ENCODE peak calls at places on chromosomes 5 and 9, in eight cellular contexts. S is brain microvascular endothelial cell; A is left ventricle myocardium inferior; O is effector memory CD4-positive, alpha-beta T cell; Q is tibial artery; Y is tibial nerve; T is CD4-positive, alpha-beta memory T cell; E is CD8-positive, alpha-beta memory T cell. W is an unnamed sample.

GRCh38 chr9:89660286-89660685 is 55.5 kb downstream of the GADD45G start:
- DNase-seq in S (no peak), A (no peak), O (no peak), Q (no peak), Y (no peak), T (no peak), E (no peak), W (no peak)

GRCh38 chr9:3467593-3468219 is 58.1 kb downstream of the RFX3 start:
- DNase-seq in S (peak; percentile 77), A (peak; percentile 42), O (peak; percentile 21), Q (peak; percentile 66), Y (no peak), T (peak; percentile 51), E (peak; percentile 75), W (peak; percentile 27)

GRCh38 chr5:75701856-75702255 is 15.4 kb downstream of the POC5 start:
- DNase-seq in S (no peak), A (no peak), O (no peak), Q (no peak), Y (no peak), T (no peak), E (no peak), W (no peak)

GRCh38 chr5:112576298-112576925 is 157.3 kb upstream of the EPB41L4A start:
- DNase-seq in S (no peak), A (no peak), O (no peak), Q (no peak), Y (no peak), T (no peak), E (no peak), W (peak; percentile 20)

GRCh38 chr9:14245901-14246525 is 67.9 kb downstream of the NFIB start:
- DNase-seq in S (peak; percentile 17), A (no peak), O (no peak), Q (no peak), Y (no peak), T (no peak), E (no peak), W (no peak)

GRCh38 chr5:133247881-133248642 is 196.2 kb downstream of the HSPA4 start:
- DNase-seq in S (peak; percentile 15), A (no peak), O (no peak), Q (no peak), Y (no peak), T (no peak), E (no peak), W (no peak)

GRCh38 chr9:89605181-89606048 is 603 bp downstream of the GADD45G start:
- DNase-seq in S (peak; percentile 46), A (peak; percentile 69), O (peak; percentile 22), Q (peak; percentile 86), Y (peak; percentile 23), T (peak; percentile 59), E (peak; percentile 69), W (peak; percentile 61)

GRCh38 chr5:9156282-9156681 is 389.6 kb downstream of the SEMA5A start:
- DNase-seq in S (peak; percentile 66), A (no peak), O (no peak), Q (no peak), Y (no peak), T (no peak), E (no peak), W (peak; percentile 25)

GRCh38 chr5:54388411-54388810 is 67.1 kb upstream of the HSPB3 start:
- DNase-seq in S (no peak), A (no peak), O (no peak), Q (no peak), Y (no peak), T (no peak), E (no peak), W (no peak)

GRCh38 chr5:135332519-135333150 is 66.4 kb downstream of the MACROH2A1 start:
- DNase-seq in S (peak; percentile 33), A (no peak), O (no peak), Q (no peak), Y (no peak), T (peak; percentile 13), E (no peak), W (no peak)

GRCh38 chr5:132369471-132370240 is at the start of gene SLC22A5:
- DNase-seq in S (no peak), A (peak; percentile 67), O (peak; percentile 47), Q (peak; percentile 82), Y (peak; percentile 46), T (peak; percentile 77), E (peak; percentile 80), W (peak; percentile 77)

GRCh38 chr5:101783241-101784095 is 512.6 kb downstream of the SLCO4C1 start:
- DNase-seq in S (no peak), A (no peak), O (no peak), Q (no peak), Y (no peak), T (no peak), E (no peak), W (no peak)

GRCh38 chr9:135454737-135455136 is 24.8 kb upstream of the PPP1R26 start:
- DNase-seq in S (no peak), A (no peak), O (no peak), Q (no peak), Y (no peak), T (no peak), E (no peak), W (no peak)

DNA sequence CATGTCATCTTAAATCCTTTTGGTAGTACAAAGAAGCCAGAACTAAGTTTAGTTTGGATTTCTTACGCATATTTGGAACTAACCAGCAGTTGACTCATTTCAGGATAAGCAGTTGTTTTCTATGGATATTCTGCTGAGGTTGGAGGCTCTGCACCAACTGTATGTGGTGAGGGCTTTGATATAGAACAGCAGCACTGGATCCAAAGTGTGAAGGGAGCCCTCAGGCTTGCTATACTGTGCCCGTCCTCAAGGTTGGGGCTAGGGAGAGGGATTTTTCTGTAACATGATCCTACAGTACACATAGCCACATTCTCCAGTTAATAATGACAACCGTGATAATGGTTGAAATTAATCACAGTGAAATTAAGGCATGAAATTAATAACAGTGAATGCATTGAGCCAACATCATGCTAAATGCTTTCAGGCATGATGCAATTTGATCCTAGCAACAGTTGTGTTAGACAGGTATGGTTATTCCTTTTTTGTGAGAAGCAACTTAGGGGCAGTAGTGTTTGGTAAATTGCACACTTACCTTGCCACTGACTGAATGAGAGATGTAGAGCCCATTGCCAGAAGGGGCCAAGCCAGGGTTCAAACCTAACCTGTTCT is 36.7 kb downstream of the ARHGAP26 start:
- DNase-seq in S (no peak), A (no peak), O (no peak), Q (no peak), Y (no peak), T (no peak), E (no peak), W (no peak)
- H3K27ac ChIP-seq in S (no peak overlapping the region), A (peak overlapping the region; percentile 83), O (no peak overlapping the region), Q (no peak overlapping the region), Y (no peak overlapping the region), T (no peak overlapping the region), E (no peak overlapping the region), W (no peak overlapping the region)

DNA sequence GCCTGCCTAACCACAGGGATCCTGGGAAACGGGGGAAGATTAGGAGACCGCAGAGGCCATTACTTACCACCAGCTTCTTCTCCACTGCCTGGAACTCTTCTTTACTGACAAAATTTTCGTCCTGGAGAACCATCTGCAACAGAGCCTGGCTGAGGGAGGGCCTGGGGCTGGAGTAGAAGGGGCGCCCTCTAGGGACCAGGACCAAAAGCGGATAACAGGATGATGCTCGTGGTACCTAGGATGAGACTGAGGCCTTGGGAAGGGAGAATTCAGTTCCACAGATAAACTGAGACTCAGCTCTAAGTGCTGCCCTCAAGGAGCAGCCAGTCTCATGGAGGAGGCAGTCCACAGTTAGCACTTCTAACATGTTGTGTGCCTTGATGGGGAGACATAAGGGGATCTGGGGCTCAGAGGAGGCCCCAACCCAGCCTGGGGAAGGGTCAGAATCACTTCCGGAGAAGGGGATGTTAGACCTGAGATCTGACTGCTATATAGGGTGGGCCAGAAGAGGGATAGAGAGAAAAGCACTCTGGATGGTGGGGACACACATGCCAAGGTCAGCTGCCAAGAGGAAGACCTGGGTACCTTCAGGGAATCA is 1.2 kb downstream of the SPATA24 start:
- DNase-seq in S (no peak), A (no peak), O (no peak), Q (no peak), Y (no peak), T (no peak), E (no peak), W (no peak)
- H3K27ac ChIP-seq in S (no peak overlapping the region), A (peak overlapping the region; percentile 92), O (no peak overlapping the region), Q (peak overlapping the region; percentile 88), Y (no peak overlapping the region), T (peak overlapping the region; percentile 85), E (peak overlapping the region; percentile 81), W (no peak overlapping the region)

DNA sequence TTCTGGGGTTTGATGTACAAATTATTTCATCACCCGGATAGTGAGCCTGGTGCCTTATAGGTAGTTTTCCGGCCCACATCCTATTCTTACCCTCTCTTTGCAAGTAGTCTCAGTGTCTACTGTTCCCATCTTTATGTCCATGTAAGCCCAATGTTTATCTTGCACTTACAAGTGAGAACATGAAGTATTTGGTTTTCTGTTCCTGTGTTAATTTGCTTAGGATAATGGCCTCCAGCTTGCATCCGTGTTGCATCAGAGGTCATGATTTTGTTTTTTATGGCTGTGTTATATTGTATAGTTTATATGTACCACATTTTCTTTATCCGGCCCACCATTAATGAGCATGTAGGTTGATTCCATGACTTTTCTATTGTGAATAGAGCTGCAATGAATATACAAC is 136.5 kb downstream of the PRR16 start:
- DNase-seq in S (no peak), A (no peak), O (no peak), Q (no peak), Y (no peak), T (no peak), E (no peak), W (no peak)
- H3K27ac ChIP-seq in S (no peak overlapping the region), A (no peak overlapping the region), O (no peak overlapping the region), Q (no peak overlapping the region), Y (no peak overlapping the region), T (no peak overlapping the region), E (no peak overlapping the region), W (no peak overlapping the region)

DNA sequence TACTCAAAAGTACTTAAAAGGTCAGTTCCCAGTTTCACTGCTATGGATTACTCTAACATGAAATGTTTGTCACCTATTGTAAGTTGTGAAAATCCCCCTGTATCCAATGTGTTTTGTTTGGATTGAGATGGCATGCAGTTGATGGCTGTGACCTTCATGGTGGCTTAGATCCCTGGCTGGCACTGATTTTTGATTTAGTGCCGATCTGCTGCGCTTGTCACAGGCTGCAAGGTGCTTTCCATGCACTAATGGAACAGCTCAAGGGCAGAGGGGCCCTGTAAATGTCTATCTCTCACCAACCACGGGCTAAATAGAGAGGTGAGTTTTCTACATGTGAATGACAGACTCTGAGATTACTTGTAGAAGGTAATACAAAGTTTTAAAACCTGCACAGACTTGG is 69.8 kb upstream of the WDR41 start:
- DNase-seq in S (no peak), A (no peak), O (no peak), Q (no peak), Y (no peak), T (no peak), E (no peak), W (no peak)
- H3K27ac ChIP-seq in S (no peak overlapping the region), A (no peak overlapping the region), O (no peak overlapping the region), Q (no peak overlapping the region), Y (no peak overlapping the region), T (no peak overlapping the region), E (no peak overlapping the region), W (no peak overlapping the region)

DNA sequence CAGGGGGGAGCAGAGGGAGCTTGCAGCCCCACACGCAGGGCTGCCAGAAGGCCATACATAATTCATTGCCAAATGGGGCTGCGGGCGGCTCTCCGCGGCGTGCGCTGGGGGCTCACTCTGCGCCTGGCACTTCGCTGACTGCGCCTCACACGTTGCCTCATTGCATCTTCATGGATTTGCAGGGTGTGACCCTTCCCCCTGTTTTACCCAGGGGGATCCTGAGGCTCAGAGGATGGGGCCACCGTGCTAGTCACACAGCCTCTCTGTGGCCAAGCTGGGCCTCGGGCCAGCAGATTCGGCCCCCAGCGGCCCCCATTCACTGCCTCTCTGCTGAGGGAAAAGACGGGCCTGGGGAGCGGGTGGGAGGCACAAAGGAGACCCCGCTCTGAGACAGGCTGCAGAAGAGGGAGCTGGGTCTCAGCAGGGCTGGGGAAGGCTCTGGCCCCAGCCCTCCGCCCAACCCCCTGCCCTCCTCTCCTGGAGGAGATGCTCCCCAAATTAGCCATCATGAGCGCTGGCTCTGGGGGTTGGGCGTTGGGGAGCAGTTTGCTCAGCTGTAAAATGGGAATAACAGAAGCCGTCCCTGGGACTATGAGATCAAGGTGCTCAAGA is 115.5 kb downstream of the C9orf50 start:
- DNase-seq in S (no peak), A (no peak), O (no peak), Q (no peak), Y (no peak), T (no peak), E (no peak), W (no peak)
- H3K27ac ChIP-seq in S (no peak overlapping the region), A (no peak overlapping the region), O (no peak overlapping the region), Q (no peak overlapping the region), Y (no peak overlapping the region), T (no peak overlapping the region), E (no peak overlapping the region), W (no peak overlapping the region)

W was measured in caudate nucleus.